ENCODE peak calls at places on chromosomes 12 and 14, in six cellular contexts. W is HTR-8/SVneo; O is AG08395; R is NCI-H345; E is activated T-cell treated with anti-CD3 and anti-CD28 coated beads, Interleukin-2, amount 50 U/mL, for 72 hours; C is stimulated activated CD8-positive, alpha-beta memory T cell treated with anti-CD3 and anti-CD28 coated beads, Interleukin-4, amount 100 ng/mL, for 1 hour. Z is an unnamed sample.

GRCh38 chr12:85725991-85726390 is 110.2 kb downstream of the RASSF9 start:
- DNase-seq in E (no peak), C (no peak), W (no peak), O (peak), R (no peak), Z (no peak)

GRCh38 chr14:99095369-99095768 is 176.6 kb downstream of the BCL11B start:
- DNase-seq in O (no peak), E (no peak), R (no peak), C (no peak), W (no peak), Z (no peak)

GRCh38 chr14:44846232-44846824 is 115.4 kb downstream of the KLHL28 start:
- DNase-seq in C (no peak), R (peak), O (peak), E (peak), W (peak), Z (no peak)

GRCh38 chr12:130698106-130698505 is 18.0 kb downstream of the RIMBP2 start:
- DNase-seq in O (no peak), E (no peak), C (no peak), W (no peak), R (no peak), Z (no peak)

GRCh38 chr14:23302290-23303225 is at the start of gene PPP1R3E:
- DNase-seq in O (peak), E (peak), C (no peak), R (peak), W (peak), Z (peak)

GRCh38 chr12:25958254-25959068 is at the start of gene RASSF8:
- DNase-seq in E (peak), R (peak), W (peak), C (no peak), O (peak), Z (peak)

GRCh38 chr12:42502671-42503070 is 86.9 kb downstream of the PRICKLE1 start:
- DNase-seq in C (no peak), E (no peak), R (no peak), W (no peak), O (no peak), Z (no peak)

GRCh38 chr14:35229495-35230089 is 62.6 kb upstream of the PSMA6 start:
- DNase-seq in R (peak), C (no peak), E (no peak), O (no peak), W (peak), Z (peak)

GRCh38 chr12:16163891-16164290 is 113.6 kb downstream of the SLC15A5 start:
- DNase-seq in R (no peak), C (no peak), O (no peak), E (no peak), W (no peak), Z (no peak)

GRCh38 chr12:46110220-46110700 is 119.9 kb upstream of the SCAF11 start:
- DNase-seq in R (peak), C (no peak), E (no peak), O (no peak), W (no peak), Z (no peak)

GRCh38 chr14:90508536-90509254 is 111.9 kb downstream of the CALM1 start:
- DNase-seq in C (no peak), R (no peak), E (no peak), O (no peak), W (no peak), Z (no peak)

GRCh38 chr14:58805057-58805456 is 167.3 kb downstream of the DACT1 start:
- DNase-seq in W (no peak), R (peak), C (no peak), O (peak), E (no peak), Z (no peak)

GRCh38 chr14:23565626-23566025 is 2.0 kb downstream of the AP1G2 start:
- DNase-seq in C (no peak), O (no peak), R (no peak), W (no peak), E (no peak), Z (no peak)

GRCh38 chr14:57657487-57657886 is 163.8 kb upstream of the CCDC198 start:
- DNase-seq in W (no peak), O (peak), E (no peak), C (no peak), R (no peak), Z (no peak)

GRCh38 chr14:95609398-95609990 is 74.6 kb downstream of the GLRX5 start:
- DNase-seq in W (peak), O (peak), R (peak), E (no peak), C (no peak), Z (no peak)

GRCh38 chr14:102255401-102256190 is 49.4 kb downstream of the MOK start:
- DNase-seq in O (peak), W (no peak), C (no peak), E (no peak), R (no peak), Z (no peak)

GRCh38 chr12:52332381-52332780 is 11.2 kb upstream of the KRT83 start:
- DNase-seq in O (no peak), W (no peak), E (no peak), R (no peak), C (no peak), Z (no peak)

GRCh38 chr14:97120204-97121120 is 323.3 kb downstream of the VRK1 start:
- DNase-seq in R (no peak), C (peak), E (peak), O (no peak), W (no peak), Z (no peak)

GRCh38 chr12:110073049-110073831 is 24.9 kb upstream of the C12orf76 start:
- DNase-seq in O (peak), C (no peak), R (peak), W (peak), E (peak), Z (no peak)

GRCh38 chr12:115174928-115175327 is 491.0 kb upstream of the TBX3 start:
- DNase-seq in W (no peak), C (no peak), R (no peak), E (no peak), O (no peak), Z (no peak)

GRCh38 chr12:26527702-26528101 is 305.3 kb downstream of the ITPR2 start:
- DNase-seq in C (no peak), E (no peak), R (no peak), W (no peak), O (no peak), Z (no peak)

GRCh38 chr14:104403421-104404220 is 175.9 kb upstream of the C14orf180 start:
- DNase-seq in C (no peak), O (no peak), E (no peak), R (no peak), W (no peak), Z (no peak)